ENCODE peak calls at places on chromosomes 6 and 20, in five cellular contexts. C, Q, X, L and E are unnamed samples.

GRCh38 chr6:157025459-157025858 is 248.3 kb downstream of the ARID1B start:
- DNase-seq in C (no peak), Q (no peak), X (no peak), L (no peak), E (no peak)

GRCh38 chr6:26536571-26537159 is 1.5 kb upstream of the HMGN4 start:
- DNase-seq in C (no peak), Q (no peak), X (no peak), L (no peak), E (peak)

GRCh38 chr6:84651583-84651982 is 112.8 kb downstream of the TBX18 start:
- DNase-seq in C (no peak), Q (no peak), X (no peak), L (no peak), E (no peak)

GRCh38 chr6:130655586-130655985 is 171.6 kb upstream of the SMLR1 start:
- DNase-seq in C (no peak), Q (no peak), X (no peak), L (no peak), E (no peak)

GRCh38 chr6:46366190-46366900 is 124.9 kb downstream of the RCAN2 start:
- DNase-seq in C (no peak), Q (no peak), X (no peak), L (no peak), E (no peak)

GRCh38 chr6:24469829-24470228 is 19.5 kb downstream of the GPLD1 start:
- DNase-seq in C (no peak), Q (no peak), X (no peak), L (no peak), E (no peak)

GRCh38 chr6:99013661-99014458 is 66.1 kb upstream of the FBXL4 start:
- DNase-seq in C (no peak), Q (no peak), X (no peak), L (no peak), E (no peak)

GRCh38 chr6:26165261-26165790 is 78.1 kb downstream of the HFE start:
- DNase-seq in C (no peak), Q (no peak), X (no peak), L (no peak), E (no peak)

GRCh38 chr20:47531468-47531867 is 29.8 kb downstream of the NCOA3 start:
- DNase-seq in C (no peak), Q (no peak), X (no peak), L (no peak), E (no peak)

GRCh38 chr6:3414704-3415453 is 42.0 kb downstream of the SLC22A23 start:
- DNase-seq in C (no peak), Q (peak), X (no peak), L (no peak), E (no peak)

GRCh38 chr6:88520445-88520844 is 354.3 kb upstream of the CNR1 start:
- DNase-seq in C (no peak), Q (no peak), X (no peak), L (no peak), E (no peak)

GRCh38 chr6:13614126-13614925 is 809 bp upstream of the NOL7 start:
- DNase-seq in C (peak), Q (no peak), X (peak), L (no peak), E (peak)

GRCh38 chr6:118537579-118537978 is 10.5 kb upstream of the PLN start:
- DNase-seq in C (no peak), Q (no peak), X (no peak), L (peak), E (no peak)

GRCh38 chr6:54282186-54282585 is 26.1 kb upstream of the TINAG start:
- DNase-seq in C (no peak), Q (no peak), X (no peak), L (peak), E (no peak)

GRCh38 chr20:57478176-57478575 is 46.8 kb downstream of the CTCFL start:
- DNase-seq in C (no peak), Q (no peak), X (no peak), L (no peak), E (no peak)

GRCh38 chr6:113668712-113669408 is 188.3 kb upstream of the MARCKS start:
- DNase-seq in C (no peak), Q (no peak), X (no peak), L (no peak), E (no peak)

GRCh38 chr6:108492131-108492766 is 68.5 kb upstream of the FOXO3 start:
- DNase-seq in C (no peak), Q (no peak), X (no peak), L (no peak), E (no peak)

GRCh38 chr6:34063641-34064040 is 82.2 kb downstream of the GRM4 start:
- DNase-seq in C (no peak), Q (no peak), X (no peak), L (no peak), E (no peak)

GRCh38 chr20:38604873-38605303 is 3.3 kb downstream of the ARHGAP40 start:
- DNase-seq in C (no peak), Q (no peak), X (no peak), L (no peak), E (no peak)

GRCh38 chr20:32474009-32474716 is 111.0 kb downstream of the NOL4L start:
- DNase-seq in C (no peak), Q (no peak), X (no peak), L (no peak), E (no peak)

GRCh38 chr6:79377047-79377446 is 142.6 kb upstream of the HMGN3 start:
- DNase-seq in C (no peak), Q (no peak), X (no peak), L (no peak), E (no peak)

GRCh38 chr20:58246346-58246745 is 17.9 kb upstream of the ANKRD60 start:
- DNase-seq in C (no peak), Q (no peak), X (no peak), L (no peak), E (no peak)

GRCh38 chr6:14478396-14479225 is 361.0 kb downstream of the CD83 start:
- DNase-seq in C (no peak), Q (no peak), X (no peak), L (no peak), E (no peak)

GRCh38 chr6:142184332-142184731 is 37.3 kb downstream of the VTA1 start:
- DNase-seq in C (no peak), Q (no peak), X (no peak), L (no peak), E (no peak)

GRCh38 chr20:2692036-2692885 is at the start of gene EBF4:
- DNase-seq in C (peak), Q (peak), X (no peak), L (no peak), E (no peak)

GRCh38 chr6:130050230-130050629 is 31.8 kb downstream of the L3MBTL3 start:
- DNase-seq in C (no peak), Q (no peak), X (no peak), L (no peak), E (no peak)

GRCh38 chr20:63536241-63536977 is 767 bp downstream of the PTK6 start:
- DNase-seq in C (no peak), Q (no peak), X (no peak), L (peak), E (no peak)

GRCh38 chr6:118710616-118711015 is 59.2 kb upstream of the CEP85L start:
- DNase-seq in C (no peak), Q (no peak), X (no peak), L (no peak), E (no peak)

GRCh38 chr20:5001174-5002076 is at the start of gene SLC23A2:
- DNase-seq in C (peak), Q (peak), X (peak), L (no peak), E (peak)